ENCODE peak calls at places on chromosomes 12 and 14, in four cellular contexts. G is H1, D is K562, I is GM12878. P is an unnamed sample.

GRCh38 chr14:69039287-69039628 is 60.2 kb upstream of the ACTN1 start:
- DNase-seq in I (no peak), G (no peak), D (no peak), P (peak)

GRCh38 chr12:84058136-84058535 is 854.5 kb downstream of the SLC6A15 start:
- DNase-seq in D (no peak), G (no peak), I (no peak), P (no peak)

GRCh38 chr12:53942467-53942997 is 3.9 kb downstream of the HOXC13 start:
- DNase-seq in G (no peak), D (no peak), I (no peak), P (no peak)

GRCh38 chr12:26122681-26123481 is 2.0 kb downstream of the BHLHE41 start:
- DNase-seq in D (peak), I (no peak), G (no peak), P (no peak)

GRCh38 chr12:574475-575128 is 88.6 kb downstream of the NINJ2 start:
- DNase-seq in G (no peak), D (no peak), I (no peak), P (peak)

GRCh38 chr12:113676117-113676516 is 204.4 kb upstream of the LHX5 start:
- DNase-seq in D (no peak), G (no peak), I (no peak), P (no peak)

GRCh38 chr14:44657688-44658388 is 150.8 kb upstream of the FSCB start:
- DNase-seq in D (no peak), G (no peak), I (no peak), P (no peak)

GRCh38 chr14:64074961-64075619 is 219.1 kb downstream of the ESR2 start:
- DNase-seq in G (no peak), I (no peak), D (no peak), P (no peak)

GRCh38 chr12:92585106-92585775 is 117.5 kb upstream of the PLEKHG7 start:
- DNase-seq in D (no peak), I (no peak), G (no peak), P (no peak)

GRCh38 chr14:32444262-32444661 is 115.2 kb downstream of the AKAP6 start:
- DNase-seq in D (no peak), G (no peak), I (no peak), P (no peak)

GRCh38 chr12:101204598-101205304 is 5.3 kb downstream of the SLC5A8 start:
- DNase-seq in D (no peak), I (no peak), G (no peak), P (no peak)

GRCh38 chr12:101207086-101207780 is 2.8 kb downstream of the SLC5A8 start:
- DNase-seq in D (no peak), I (no peak), G (no peak), P (no peak)

DNA sequence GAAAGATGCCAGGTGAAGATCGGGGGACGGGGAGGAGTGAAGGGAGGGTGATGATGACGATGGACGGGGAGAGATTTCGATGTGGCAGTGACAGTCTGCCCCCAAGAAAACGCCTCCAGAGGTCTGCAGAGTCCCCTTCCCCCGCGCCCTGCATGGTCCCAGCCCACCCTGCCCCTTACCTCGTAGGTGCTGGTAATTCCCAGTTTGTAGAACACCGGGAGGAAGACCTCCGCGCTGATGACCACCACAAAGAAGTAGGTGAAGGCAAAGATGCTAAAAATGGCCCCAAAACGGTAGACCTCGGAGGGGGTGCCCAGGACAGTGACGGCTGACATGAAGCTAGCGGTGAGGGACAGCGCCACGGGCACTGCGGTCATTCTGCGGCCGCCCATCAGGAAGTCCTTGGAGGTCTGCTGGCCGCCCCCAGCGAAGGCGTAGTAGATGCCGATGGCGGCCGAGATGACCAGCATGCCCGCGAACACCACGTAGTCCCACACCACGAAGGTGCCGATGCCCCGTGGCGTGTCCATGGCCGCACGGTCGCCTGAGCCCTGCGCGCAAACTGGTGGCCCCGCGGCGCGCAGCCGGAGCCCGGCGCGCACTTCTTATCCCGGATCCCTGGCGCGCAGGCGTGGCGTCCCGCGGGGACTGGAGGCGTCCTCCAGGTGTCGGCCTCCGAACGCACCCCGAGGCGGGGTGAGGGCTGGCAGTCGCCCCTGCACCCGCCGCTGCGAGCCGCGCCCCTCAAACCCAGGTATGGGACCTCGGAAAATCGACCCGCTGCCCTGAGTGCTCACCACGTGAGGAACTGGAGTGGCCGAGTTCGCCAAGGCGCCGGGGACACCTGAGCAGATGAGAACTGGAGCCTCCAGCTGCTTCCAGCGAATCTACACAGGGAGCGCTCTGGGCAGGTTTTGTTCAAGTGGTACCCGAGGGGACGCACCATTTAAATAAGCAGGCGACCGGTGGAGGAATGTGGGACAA is at the start of gene SLC5A8:
- DNase-seq in D (no peak), G (no peak), I (no peak), P (no peak)
- TF ChIP-seq EGR1 in D (no peak), G (no peak), I (no peak), P (no peak)

GRCh38 chr12:93974252-93974651 is 174.1 kb upstream of the PLXNC1 start:
- DNase-seq in D (no peak), G (no peak), I (no peak), P (no peak)
- TF ChIP-seq ZNF274 in D (no peak), G (no peak), I (no peak), P (no peak)

GRCh38 chr14:92692822-92693226 is 55.6 kb downstream of the LGMN start:
- DNase-seq in G (no peak), I (no peak), D (no peak), P (no peak)
- TF ChIP-seq EGR1 in G (no peak), I (no peak), D (no peak), P (no peak)

GRCh38 chr12:45192041-45192695 is 23.7 kb upstream of the ANO6 start:
- DNase-seq in I (no peak), D (peak), G (no peak), P (peak)
- TF ChIP-seq ZNF274 in I (no peak), D (no peak), G (no peak), P (no peak)

GRCh38 chr14:88189040-88189839 is 133.8 kb downstream of the KCNK10 start:
- DNase-seq in G (no peak), D (peak), I (peak), P (peak)
- TF ChIP-seq EGR1 in G (no peak), D (no peak), I (no peak), P (no peak)

GRCh38 chr14:67411820-67412421 is at the start of gene PLEK2:
- DNase-seq in D (no peak), I (no peak), G (no peak), P (peak)
- TF ChIP-seq ZNF274 in D (no peak), I (no peak), G (no peak), P (no peak)

GRCh38 chr12:16348435-16349131 is 1.1 kb downstream of the MGST1 start:
- DNase-seq in I (peak), D (peak), G (no peak), P (no peak)

GRCh38 chr12:16349132-16349463 is 1.7 kb downstream of the MGST1 start:
- DNase-seq in G (no peak), D (peak), I (no peak), P (no peak)

GRCh38 chr12:16346931-16347330 is 514 bp upstream of the MGST1 start:
- DNase-seq in I (no peak), G (no peak), D (no peak), P (no peak)

GRCh38 chr12:16345105-16345504 is 2.3 kb upstream of the MGST1 start:
- DNase-seq in G (no peak), I (no peak), D (no peak), P (no peak)

DNA sequence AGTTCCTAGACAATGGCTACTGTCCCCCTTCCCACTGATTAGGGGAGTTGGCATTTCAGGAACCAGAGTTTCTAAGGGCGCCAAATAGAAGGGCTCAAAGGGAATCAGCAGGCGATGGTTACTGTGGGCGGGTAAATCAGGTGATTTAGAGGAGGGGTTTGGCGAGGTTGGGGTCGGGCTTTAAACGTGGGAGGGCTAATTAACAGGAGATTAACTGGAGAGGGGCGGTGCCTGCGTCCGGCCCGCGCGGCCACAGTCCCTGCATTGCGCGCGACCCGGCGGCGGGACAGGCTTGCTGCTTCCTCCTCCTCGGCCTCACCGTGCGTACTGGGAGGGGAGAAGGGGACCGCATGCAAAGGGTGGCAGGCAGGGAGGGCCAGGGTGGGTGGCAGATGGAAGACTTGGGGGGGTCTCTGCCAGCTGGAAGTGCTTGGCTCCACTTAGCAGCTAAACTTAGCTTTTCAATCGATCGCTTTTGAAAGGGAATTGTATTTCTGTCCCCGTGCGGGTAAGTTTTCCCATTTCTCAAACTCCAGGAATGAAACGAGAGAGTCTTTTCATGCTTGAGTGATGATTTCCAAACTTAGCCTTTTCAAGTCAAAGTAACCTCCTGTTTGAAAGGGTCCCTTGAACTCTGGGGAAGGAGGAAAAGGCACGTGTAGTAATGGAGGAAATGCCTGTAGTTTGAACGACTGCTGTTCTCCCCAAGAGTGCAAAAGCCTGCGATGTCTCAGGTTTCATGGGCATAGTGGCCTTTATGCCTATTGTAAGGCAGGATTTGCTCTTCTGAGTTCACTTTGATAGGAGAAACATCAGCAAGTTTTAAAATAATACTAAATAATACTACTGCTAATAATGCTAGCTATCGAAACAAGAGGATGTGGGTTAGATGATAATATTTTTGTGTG is at the start of gene MGST1:
- DNase-seq in D (peak), G (peak), I (peak), P (peak)
- TF ChIP-seq EGR1 in D (no peak), G (no peak), I (no peak), P (peak)

GRCh38 chr14:20615996-20616395 is 24.8 kb upstream of the RNASE12 start:
- DNase-seq in D (no peak), I (no peak), G (no peak), P (no peak)

GRCh38 chr14:20611277-20611676 is 20.1 kb upstream of the RNASE12 start:
- DNase-seq in G (no peak), I (no peak), D (no peak), P (no peak)

GRCh38 chr14:20614038-20614840 is 23.1 kb upstream of the RNASE12 start:
- DNase-seq in I (no peak), D (no peak), G (no peak), P (no peak)

GRCh38 chr14:20612403-20612802 is 21.2 kb upstream of the RNASE12 start:
- DNase-seq in D (no peak), G (no peak), I (no peak), P (no peak)

DNA sequence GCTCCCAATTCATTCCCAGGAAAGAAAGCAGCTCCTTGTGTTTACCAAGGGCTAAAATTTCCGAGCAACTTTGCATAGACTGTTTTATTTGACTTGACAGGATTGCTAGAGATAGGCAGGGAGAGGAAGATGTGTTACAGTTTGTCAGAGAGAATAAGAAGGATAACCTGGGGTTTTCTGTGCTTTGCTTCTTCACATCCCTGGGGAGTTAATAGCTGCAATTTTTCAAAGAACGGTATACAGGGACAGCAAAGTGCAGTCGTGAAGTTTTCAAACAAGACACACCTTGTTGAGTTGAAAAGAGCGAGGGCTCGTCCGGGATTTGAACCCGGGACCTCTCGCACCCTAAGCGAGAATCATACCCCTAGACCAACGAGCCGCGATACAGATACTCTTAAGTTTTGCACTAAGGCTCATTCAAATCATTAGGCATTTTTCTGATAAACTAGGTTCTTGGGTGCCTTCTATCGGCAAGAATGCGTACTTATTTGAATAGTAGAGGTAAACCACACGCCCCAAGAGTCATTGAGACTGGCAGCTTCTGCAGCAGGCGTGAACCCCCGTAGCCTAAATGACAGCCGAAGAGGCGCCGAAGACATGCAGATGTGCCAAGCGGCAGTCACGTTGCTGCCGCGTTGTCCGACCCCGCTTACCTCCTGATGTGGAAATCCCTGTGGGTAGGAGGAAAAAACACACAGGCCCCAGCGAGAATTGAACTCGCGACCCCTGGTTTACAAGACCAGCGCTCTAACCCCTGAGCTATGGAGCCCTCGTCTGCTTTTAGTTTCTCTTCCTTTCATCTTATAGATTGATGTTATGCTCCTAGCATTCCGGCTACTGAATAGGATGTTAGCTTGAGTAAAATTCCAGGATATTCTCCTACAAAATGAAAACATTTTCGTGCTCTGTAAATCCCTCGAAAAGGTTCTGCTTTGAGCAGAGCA is 22.2 kb upstream of the RNASE12 start:
- DNase-seq in G (peak), D (peak), I (peak), P (peak)
- TF ChIP-seq ZNF274 in G (no peak), D (no peak), I (no peak), P (no peak)

DNA sequence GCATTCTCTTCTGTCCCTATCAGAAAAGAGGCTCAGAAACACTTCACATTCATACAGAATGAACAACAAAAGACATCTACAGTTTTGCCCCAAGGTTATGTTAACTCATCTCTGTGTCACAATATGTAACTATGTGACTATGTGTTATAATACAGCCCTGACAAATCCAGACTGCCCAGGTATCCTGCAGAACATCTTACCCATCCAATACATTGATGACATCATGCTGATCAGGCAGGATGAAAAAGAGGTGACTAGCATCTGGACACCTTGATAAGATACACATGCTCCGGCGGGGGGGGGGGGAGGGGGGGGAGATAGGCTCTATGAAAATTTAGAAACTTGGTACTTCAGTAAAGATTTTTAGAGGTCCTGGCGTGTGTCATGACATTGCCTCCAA is 8.3 kb upstream of the GNS start:
- DNase-seq in I (no peak), D (peak), G (no peak), P (no peak)
- TF ChIP-seq EGR1 in I (no peak), D (no peak), G (no peak), P (no peak)

P was measured in HCT116.